ENCODE peak calls at places on chromosomes 11 and 22, in ten cellular contexts. One of them, this sample, is unnamed.

GRCh38 chr11:128765104-128765503 is 71.2 kb downstream of the FLI1 start:
- DNase-seq in ovary: no peak
- DNase-seq in mesothelial cell of epicardium: no peak
- DNase-seq in pancreas: no peak
- DNase-seq in AG09319: no peak
- DNase-seq in cardiac muscle cell: no peak
- DNase-seq in Calu3: no peak
- DNase-seq in body of pancreas: no peak
- DNase-seq in esophagus muscularis mucosa: no peak
- DNase-seq in GM10248: no peak
- DNase-seq in this sample: no peak

GRCh38 chr11:9081153-9081552 is 10.2 kb downstream of the SCUBE2 start:
- DNase-seq in mesothelial cell of epicardium: no peak
- DNase-seq in pancreas: no peak
- DNase-seq in GM10248: no peak
- DNase-seq in esophagus muscularis mucosa: no peak
- DNase-seq in ovary: no peak
- DNase-seq in Calu3: no peak
- DNase-seq in AG09319: no peak
- DNase-seq in body of pancreas: no peak
- DNase-seq in cardiac muscle cell: no peak
- DNase-seq in this sample: no peak

GRCh38 chr11:98234698-98235097 is 786.1 kb upstream of the CNTN5 start:
- DNase-seq in cardiac muscle cell: no peak
- DNase-seq in pancreas: no peak
- DNase-seq in Calu3: no peak
- DNase-seq in GM10248: no peak
- DNase-seq in AG09319: no peak
- DNase-seq in body of pancreas: no peak
- DNase-seq in mesothelial cell of epicardium: no peak
- DNase-seq in ovary: no peak
- DNase-seq in esophagus muscularis mucosa: no peak
- DNase-seq in this sample: no peak

GRCh38 chr11:14882196-14882595 is 9.8 kb downstream of the CYP2R1 start:
- DNase-seq in esophagus muscularis mucosa: no peak
- DNase-seq in pancreas: no peak
- DNase-seq in AG09319: no peak
- DNase-seq in cardiac muscle cell: no peak
- DNase-seq in body of pancreas: no peak
- DNase-seq in ovary: no peak
- DNase-seq in GM10248: no peak
- DNase-seq in mesothelial cell of epicardium: no peak
- DNase-seq in Calu3: no peak
- DNase-seq in this sample: no peak

GRCh38 chr11:105986554-105986953 is 35.5 kb downstream of the MSANTD4 start:
- DNase-seq in Calu3: no peak
- DNase-seq in mesothelial cell of epicardium: no peak
- DNase-seq in cardiac muscle cell: no peak
- DNase-seq in GM10248: no peak
- DNase-seq in esophagus muscularis mucosa: no peak
- DNase-seq in body of pancreas: no peak
- DNase-seq in AG09319: no peak
- DNase-seq in pancreas: no peak
- DNase-seq in ovary: no peak
- DNase-seq in this sample: no peak

GRCh38 chr11:98862169-98862568 is 158.6 kb upstream of the CNTN5 start:
- DNase-seq in Calu3: no peak
- DNase-seq in body of pancreas: no peak
- DNase-seq in esophagus muscularis mucosa: no peak
- DNase-seq in GM10248: no peak
- DNase-seq in mesothelial cell of epicardium: no peak
- DNase-seq in ovary: no peak
- DNase-seq in AG09319: no peak
- DNase-seq in pancreas: no peak
- DNase-seq in cardiac muscle cell: no peak
- DNase-seq in this sample: no peak

GRCh38 chr11:22273781-22274180 is 64.4 kb upstream of the SLC17A6 start:
- DNase-seq in AG09319: no peak
- DNase-seq in Calu3: no peak
- DNase-seq in ovary: no peak
- DNase-seq in GM10248: no peak
- DNase-seq in cardiac muscle cell: no peak
- DNase-seq in body of pancreas: no peak
- DNase-seq in esophagus muscularis mucosa: no peak
- DNase-seq in mesothelial cell of epicardium: no peak
- DNase-seq in pancreas: no peak
- DNase-seq in this sample: no peak

GRCh38 chr11:109320595-109320994 is 101.4 kb upstream of the C11orf87 start:
- DNase-seq in Calu3: no peak
- DNase-seq in esophagus muscularis mucosa: no peak
- DNase-seq in mesothelial cell of epicardium: no peak
- DNase-seq in AG09319: no peak
- DNase-seq in pancreas: no peak
- DNase-seq in cardiac muscle cell: peak
- DNase-seq in ovary: no peak
- DNase-seq in body of pancreas: no peak
- DNase-seq in GM10248: no peak
- DNase-seq in this sample: no peak

GRCh38 chr11:96162816-96163499 is 180.0 kb downstream of the MAML2 start:
- DNase-seq in cardiac muscle cell: peak
- DNase-seq in ovary: no peak
- DNase-seq in body of pancreas: no peak
- DNase-seq in pancreas: no peak
- DNase-seq in mesothelial cell of epicardium: no peak
- DNase-seq in AG09319: peak
- DNase-seq in Calu3: no peak
- DNase-seq in esophagus muscularis mucosa: no peak
- DNase-seq in GM10248: no peak
- DNase-seq in this sample: no peak

GRCh38 chr22:19961201-19961580 is 19.6 kb upstream of the TXNRD2 start:
- DNase-seq in pancreas: no peak
- DNase-seq in body of pancreas: no peak
- DNase-seq in Calu3: no peak
- DNase-seq in ovary: no peak
- DNase-seq in cardiac muscle cell: no peak
- DNase-seq in AG09319: no peak
- DNase-seq in esophagus muscularis mucosa: no peak
- DNase-seq in GM10248: no peak
- DNase-seq in mesothelial cell of epicardium: no peak
- DNase-seq in this sample: no peak

GRCh38 chr11:134248910-134249480 is 4.2 kb downstream of the THYN1 start:
- DNase-seq in Calu3: no peak
- DNase-seq in mesothelial cell of epicardium: no peak
- DNase-seq in body of pancreas: no peak
- DNase-seq in GM10248: no peak
- DNase-seq in cardiac muscle cell: no peak
- DNase-seq in pancreas: no peak
- DNase-seq in esophagus muscularis mucosa: no peak
- DNase-seq in ovary: no peak
- DNase-seq in AG09319: no peak
- DNase-seq in this sample: no peak

GRCh38 chr11:95655544-95655943 is 134.0 kb downstream of the FAM76B start:
- DNase-seq in pancreas: no peak
- DNase-seq in cardiac muscle cell: no peak
- DNase-seq in Calu3: no peak
- DNase-seq in esophagus muscularis mucosa: no peak
- DNase-seq in mesothelial cell of epicardium: no peak
- DNase-seq in ovary: no peak
- DNase-seq in body of pancreas: no peak
- DNase-seq in GM10248: no peak
- DNase-seq in AG09319: no peak
- DNase-seq in this sample: no peak

GRCh38 chr11:6626971-6627761 is 7.9 kb upstream of the TPP1 start:
- DNase-seq in cardiac muscle cell: no peak
- DNase-seq in AG09319: no peak
- DNase-seq in Calu3: no peak
- DNase-seq in ovary: no peak
- DNase-seq in esophagus muscularis mucosa: no peak
- DNase-seq in body of pancreas: peak
- DNase-seq in mesothelial cell of epicardium: no peak
- DNase-seq in GM10248: no peak
- DNase-seq in pancreas: no peak
- DNase-seq in this sample: no peak

GRCh38 chr11:65777241-65777640 is 3.5 kb downstream of the AP5B1 start:
- DNase-seq in mesothelial cell of epicardium: no peak
- DNase-seq in Calu3: no peak
- DNase-seq in GM10248: no peak
- DNase-seq in AG09319: no peak
- DNase-seq in body of pancreas: no peak
- DNase-seq in esophagus muscularis mucosa: no peak
- DNase-seq in pancreas: no peak
- DNase-seq in cardiac muscle cell: no peak
- DNase-seq in ovary: no peak
- DNase-seq in this sample: no peak

GRCh38 chr11:132054822-132055221 is 684.4 kb downstream of the NTM start:
- DNase-seq in Calu3: no peak
- DNase-seq in mesothelial cell of epicardium: no peak
- DNase-seq in cardiac muscle cell: peak
- DNase-seq in pancreas: no peak
- DNase-seq in esophagus muscularis mucosa: no peak
- DNase-seq in GM10248: no peak
- DNase-seq in ovary: no peak
- DNase-seq in body of pancreas: no peak
- DNase-seq in AG09319: peak
- DNase-seq in this sample: no peak

GRCh38 chr11:18754308-18754707 is 28.3 kb upstream of the IGSF22 start:
- DNase-seq in mesothelial cell of epicardium: no peak
- DNase-seq in AG09319: no peak
- DNase-seq in GM10248: no peak
- DNase-seq in cardiac muscle cell: no peak
- DNase-seq in pancreas: no peak
- DNase-seq in esophagus muscularis mucosa: no peak
- DNase-seq in ovary: no peak
- DNase-seq in body of pancreas: no peak
- DNase-seq in Calu3: peak
- DNase-seq in this sample: no peak

GRCh38 chr22:47395481-47395880 is 633.0 kb downstream of the TBC1D22A start:
- DNase-seq in Calu3: no peak
- DNase-seq in esophagus muscularis mucosa: no peak
- DNase-seq in body of pancreas: no peak
- DNase-seq in AG09319: no peak
- DNase-seq in mesothelial cell of epicardium: no peak
- DNase-seq in cardiac muscle cell: peak
- DNase-seq in GM10248: no peak
- DNase-seq in pancreas: no peak
- DNase-seq in ovary: no peak
- DNase-seq in this sample: no peak

GRCh38 chr11:118883368-118884071 is at the start of gene CXCR5:
- DNase-seq in ovary: no peak
- DNase-seq in cardiac muscle cell: no peak
- DNase-seq in Calu3: no peak
- DNase-seq in esophagus muscularis mucosa: no peak
- DNase-seq in mesothelial cell of epicardium: no peak
- DNase-seq in GM10248: peak
- DNase-seq in AG09319: no peak
- DNase-seq in body of pancreas: no peak
- DNase-seq in pancreas: no peak
- DNase-seq in this sample: peak
- TF ChIP-seq CTCF in ovary: no peak
- TF ChIP-seq CTCF in cardiac muscle cell: no peak
- TF ChIP-seq CTCF in Calu3: no peak
- TF ChIP-seq CTCF in esophagus muscularis mucosa: no peak
- TF ChIP-seq CTCF in mesothelial cell of epicardium: no peak
- TF ChIP-seq CTCF in GM10248: peak
- TF ChIP-seq CTCF in AG09319: no peak
- TF ChIP-seq CTCF in body of pancreas: no peak
- TF ChIP-seq CTCF in pancreas: no peak
- TF ChIP-seq CTCF in this sample: peak

GRCh38 chr22:33467718-33468117 is 409.5 kb upstream of the SYN3 start:
- DNase-seq in GM10248: no peak
- DNase-seq in mesothelial cell of epicardium: no peak
- DNase-seq in cardiac muscle cell: no peak
- DNase-seq in esophagus muscularis mucosa: no peak
- DNase-seq in ovary: no peak
- DNase-seq in body of pancreas: no peak
- DNase-seq in Calu3: no peak
- DNase-seq in pancreas: no peak
- DNase-seq in AG09319: peak
- DNase-seq in this sample: no peak
- TF ChIP-seq CTCF in GM10248: no peak
- TF ChIP-seq CTCF in mesothelial cell of epicardium: no peak
- TF ChIP-seq CTCF in cardiac muscle cell: peak
- TF ChIP-seq CTCF in esophagus muscularis mucosa: no peak
- TF ChIP-seq CTCF in ovary: no peak
- TF ChIP-seq CTCF in body of pancreas: no peak
- TF ChIP-seq CTCF in Calu3: no peak
- TF ChIP-seq CTCF in pancreas: no peak
- TF ChIP-seq CTCF in AG09319: peak
- TF ChIP-seq CTCF in this sample: no peak

GRCh38 chr22:46119729-46120419 is 30.5 kb upstream of the PPARA start:
- DNase-seq in mesothelial cell of epicardium: no peak
- DNase-seq in GM10248: no peak
- DNase-seq in Calu3: no peak
- DNase-seq in esophagus muscularis mucosa: no peak
- DNase-seq in ovary: peak
- DNase-seq in AG09319: peak
- DNase-seq in pancreas: no peak
- DNase-seq in body of pancreas: no peak
- DNase-seq in cardiac muscle cell: peak
- DNase-seq in this sample: no peak
- TF ChIP-seq CTCF in mesothelial cell of epicardium: no peak
- TF ChIP-seq CTCF in GM10248: no peak
- TF ChIP-seq CTCF in Calu3: no peak
- TF ChIP-seq CTCF in esophagus muscularis mucosa: no peak
- TF ChIP-seq CTCF in ovary: no peak
- TF ChIP-seq CTCF in AG09319: peak
- TF ChIP-seq CTCF in pancreas: no peak
- TF ChIP-seq CTCF in body of pancreas: no peak
- TF ChIP-seq CTCF in cardiac muscle cell: peak
- TF ChIP-seq CTCF in this sample: no peak

GRCh38 chr22:43587574-43587973 is 175.8 kb downstream of the MPPED1 start:
- DNase-seq in cardiac muscle cell: peak
- DNase-seq in esophagus muscularis mucosa: peak
- DNase-seq in Calu3: no peak
- DNase-seq in AG09319: no peak
- DNase-seq in mesothelial cell of epicardium: no peak
- DNase-seq in body of pancreas: no peak
- DNase-seq in pancreas: no peak
- DNase-seq in GM10248: no peak
- DNase-seq in ovary: no peak
- DNase-seq in this sample: no peak

DNA sequence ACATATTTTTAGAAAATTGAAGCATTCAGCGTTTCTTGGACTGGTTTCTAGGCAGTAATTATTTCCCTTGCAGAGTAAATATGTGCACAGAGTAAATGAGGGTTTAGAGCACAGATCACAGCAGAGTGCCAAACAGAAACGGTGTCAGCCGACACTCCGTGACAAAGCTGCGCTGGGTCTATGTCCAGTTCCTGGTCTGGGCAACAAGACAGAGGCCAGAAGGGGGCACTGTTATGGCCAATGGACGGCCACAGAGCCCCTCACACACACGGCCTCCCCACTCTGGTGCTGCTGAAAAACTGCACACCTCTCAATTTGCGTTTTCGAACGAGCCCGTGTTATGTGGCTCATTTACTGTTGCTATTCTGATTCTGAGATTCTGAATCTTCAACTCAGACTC is 180.7 kb downstream of the MPPED1 start:
- DNase-seq in pancreas: no peak
- DNase-seq in GM10248: no peak
- DNase-seq in body of pancreas: no peak
- DNase-seq in esophagus muscularis mucosa: peak
- DNase-seq in Calu3: no peak
- DNase-seq in ovary: no peak
- DNase-seq in AG09319: no peak
- DNase-seq in cardiac muscle cell: peak
- DNase-seq in mesothelial cell of epicardium: no peak
- DNase-seq in this sample: no peak
- TF ChIP-seq CTCF in pancreas: no peak
- TF ChIP-seq CTCF in GM10248: no peak
- TF ChIP-seq CTCF in body of pancreas: no peak
- TF ChIP-seq CTCF in esophagus muscularis mucosa: no peak
- TF ChIP-seq CTCF in Calu3: peak
- TF ChIP-seq CTCF in ovary: no peak
- TF ChIP-seq CTCF in AG09319: peak
- TF ChIP-seq CTCF in cardiac muscle cell: no peak
- TF ChIP-seq CTCF in mesothelial cell of epicardium: no peak
- TF ChIP-seq CTCF in this sample: no peak